ENCODE peak calls at places on chromosome 6, in seven cellular contexts. X, B, K, I, U, F and C are unnamed samples.

GRCh38 chr6:148935705-148936306 is 189.0 kb downstream of the UST start:
- DNase-seq in X (no peak), B (no peak), K (no peak), I (no peak), U (no peak), F (no peak), C (no peak)

GRCh38 chr6:120871416-120872261 is 462.6 kb downstream of the TBC1D32 start:
- DNase-seq in X (peak), B (no peak), K (no peak), I (no peak), U (no peak), F (no peak), C (no peak)

GRCh38 chr6:30722280-30723112 is 2.3 kb downstream of the TUBB start:
- DNase-seq in X (peak), B (peak), K (peak), I (peak), U (no peak), F (peak), C (no peak)

GRCh38 chr6:20001286-20001685 is 164.1 kb downstream of the ID4 start:
- DNase-seq in X (no peak), B (no peak), K (no peak), I (no peak), U (no peak), F (no peak), C (no peak)

GRCh38 chr6:121884621-121885020 is 449.2 kb downstream of the GJA1 start:
- DNase-seq in X (no peak), B (no peak), K (no peak), I (no peak), U (no peak), F (no peak), C (no peak)

GRCh38 chr6:2108700-2109306 is 136.6 kb downstream of the GMDS start:
- DNase-seq in X (no peak), B (no peak), K (no peak), I (no peak), U (no peak), F (peak), C (no peak)

GRCh38 chr6:85482206-85483040 is 32.5 kb downstream of the NT5E start:
- DNase-seq in X (no peak), B (no peak), K (no peak), I (no peak), U (no peak), F (no peak), C (no peak)

GRCh38 chr6:12203001-12203400 is 87.2 kb upstream of the EDN1 start:
- DNase-seq in X (no peak), B (no peak), K (no peak), I (no peak), U (no peak), F (peak), C (no peak)

GRCh38 chr6:100268326-100268725 is 196.4 kb downstream of the SIM1 start:
- DNase-seq in X (no peak), B (no peak), K (no peak), I (no peak), U (no peak), F (no peak), C (no peak)

GRCh38 chr6:7307533-7307932 is 5.5 kb downstream of the SSR1 start:
- DNase-seq in X (no peak), B (no peak), K (no peak), I (no peak), U (no peak), F (no peak), C (no peak)

GRCh38 chr6:34145161-34146020 is 496 bp downstream of the GRM4 start:
- DNase-seq in X (peak), B (peak), K (peak), I (no peak), U (no peak), F (no peak), C (no peak)

GRCh38 chr6:78492351-78493010 is 374.9 kb upstream of the IRAK1BP1 start:
- DNase-seq in X (no peak), B (no peak), K (no peak), I (no peak), U (no peak), F (no peak), C (no peak)

GRCh38 chr6:8243462-8243861 is 141.1 kb upstream of the EEF1E1 start:
- DNase-seq in X (no peak), B (no peak), K (no peak), I (no peak), U (no peak), F (no peak), C (no peak)

GRCh38 chr6:127092486-127092885 is 26.0 kb upstream of the RSPO3 start:
- DNase-seq in X (no peak), B (no peak), K (no peak), I (no peak), U (no peak), F (no peak), C (no peak)

GRCh38 chr6:5752282-5752681 is 254.4 kb downstream of the NRN1 start:
- DNase-seq in X (no peak), B (peak), K (no peak), I (no peak), U (no peak), F (no peak), C (no peak)

GRCh38 chr6:25413506-25413905 is 134.3 kb downstream of the CARMIL1 start:
- DNase-seq in X (no peak), B (no peak), K (no peak), I (no peak), U (no peak), F (no peak), C (no peak)

GRCh38 chr6:163243691-163244505 is 170.6 kb upstream of the QKI start:
- DNase-seq in X (no peak), B (no peak), K (no peak), I (no peak), U (no peak), F (no peak), C (no peak)

GRCh38 chr6:149093643-149094042 is 223.9 kb upstream of the TAB2 start:
- DNase-seq in X (no peak), B (no peak), K (no peak), I (no peak), U (no peak), F (no peak), C (no peak)

GRCh38 chr6:64217721-64218603 is 582.4 kb downstream of the PHF3 start:
- DNase-seq in X (no peak), B (no peak), K (no peak), I (no peak), U (peak), F (no peak), C (no peak)

GRCh38 chr6:122043421-122043820 is 356.0 kb upstream of the HSF2 start:
- DNase-seq in X (no peak), B (no peak), K (no peak), I (no peak), U (no peak), F (no peak), C (no peak)

GRCh38 chr6:53197553-53197952 is 48.9 kb upstream of the GCM1 start:
- DNase-seq in X (no peak), B (no peak), K (no peak), I (no peak), U (no peak), F (no peak), C (no peak)

GRCh38 chr6:133983099-133983939 is 30.3 kb downstream of the TBPL1 start:
- DNase-seq in X (no peak), B (peak), K (no peak), I (no peak), U (no peak), F (peak), C (no peak)

GRCh38 chr6:32627249-32627648 is 10.0 kb upstream of the HLA-DQA1 start:
- DNase-seq in X (no peak), B (no peak), K (no peak), I (no peak), U (no peak), F (no peak), C (no peak)

GRCh38 chr6:38799529-38800184 is 84.5 kb downstream of the DNAH8 start:
- DNase-seq in X (no peak), B (no peak), K (no peak), I (no peak), U (no peak), F (no peak), C (no peak)

GRCh38 chr6:123338394-123338793 is 298.4 kb downstream of the TRDN start:
- DNase-seq in X (no peak), B (no peak), K (no peak), I (no peak), U (no peak), F (no peak), C (no peak)

GRCh38 chr6:121951077-121951476 is 448.4 kb upstream of the HSF2 start:
- DNase-seq in X (no peak), B (no peak), K (no peak), I (no peak), U (no peak), F (no peak), C (no peak)

GRCh38 chr6:91565207-91565606 is 978.3 kb upstream of the MAP3K7 start:
- DNase-seq in X (no peak), B (no peak), K (no peak), I (no peak), U (no peak), F (no peak), C (no peak)

GRCh38 chr6:97586344-97586743 is 303.3 kb upstream of the MMS22L start:
- DNase-seq in X (peak), B (no peak), K (no peak), I (no peak), U (no peak), F (peak), C (no peak)
- TF ChIP-seq TAF1 in X (no peak), B (no peak), K (no peak), I (no peak), U (no peak), F (no peak), C (no peak)

DNA sequence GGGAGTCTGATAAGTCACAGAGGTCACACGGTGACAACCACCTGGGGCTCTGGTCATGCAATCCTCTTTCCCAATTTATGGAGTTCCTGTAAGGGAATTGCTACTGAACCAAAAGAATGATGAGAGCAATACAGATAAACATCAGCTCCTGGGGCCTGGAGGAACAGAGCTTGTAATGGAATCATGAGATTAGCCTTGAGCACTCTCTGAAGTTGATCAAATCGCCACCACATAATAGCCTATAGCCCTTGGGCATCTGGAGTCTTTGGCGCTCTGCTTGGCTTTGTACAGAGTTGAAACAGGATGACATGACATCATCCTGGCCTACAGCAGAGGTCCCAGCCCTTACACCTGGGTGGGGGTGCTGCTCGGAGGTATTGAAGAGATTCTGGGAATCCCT is 154.3 kb upstream of the DTNBP1 start:
- DNase-seq in X (peak), B (no peak), K (no peak), I (no peak), U (no peak), F (no peak), C (no peak)
- TF ChIP-seq TAF1 in X (no peak), B (no peak), K (no peak), I (no peak), U (no peak), F (no peak), C (no peak)

DNA sequence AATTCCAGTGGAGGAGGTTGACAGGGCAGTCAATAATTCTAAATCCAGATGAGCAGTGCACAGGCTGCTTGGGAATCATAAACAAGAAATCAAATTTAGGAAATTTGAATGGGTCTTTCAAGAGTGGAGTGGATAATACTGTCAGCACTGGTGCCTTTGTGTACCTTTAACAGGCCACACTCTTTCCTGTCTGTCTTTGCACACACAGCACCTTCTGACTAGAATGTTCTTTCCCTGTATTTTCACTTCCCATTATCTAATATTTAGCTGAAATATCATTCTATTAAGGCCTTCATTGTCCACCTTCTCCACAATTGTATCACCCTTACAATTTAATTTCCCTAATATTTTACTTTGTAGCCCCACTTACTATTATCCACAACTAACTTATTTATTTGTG is 253.1 kb downstream of the GRM1 start:
- DNase-seq in X (no peak), B (no peak), K (no peak), I (no peak), U (no peak), F (no peak), C (no peak)
- TF ChIP-seq TAF1 in X (no peak), B (no peak), K (no peak), I (no peak), U (no peak), F (no peak), C (no peak)

DNA sequence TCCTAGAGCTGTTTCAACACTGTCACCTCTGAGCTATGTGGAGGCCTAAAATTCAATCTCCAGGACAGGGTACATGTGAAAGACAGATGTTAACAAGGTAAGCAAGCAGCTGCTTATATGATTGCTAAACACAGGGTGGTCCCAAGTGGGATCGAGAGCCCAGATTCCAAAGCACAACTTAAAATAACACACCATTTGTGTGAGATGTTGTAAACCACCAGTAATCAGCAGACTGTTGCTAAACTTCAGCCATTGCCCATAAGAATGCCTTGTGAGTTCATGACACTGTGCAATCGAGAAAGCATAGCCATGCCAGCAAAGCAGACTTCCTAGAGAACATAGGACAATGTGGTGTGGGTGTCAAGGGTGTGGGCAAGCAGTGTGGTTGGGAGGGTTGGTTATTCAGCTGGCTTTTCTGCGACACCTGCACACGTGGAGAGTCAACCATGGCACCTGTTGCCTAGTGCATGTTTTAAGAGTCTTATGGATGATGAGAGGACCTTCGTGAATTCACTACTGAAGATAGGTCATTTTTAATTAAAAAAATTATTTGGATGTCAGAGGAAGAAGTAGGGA is 16.1 kb upstream of the CALHM6 start:
- DNase-seq in X (no peak), B (no peak), K (no peak), I (no peak), U (no peak), F (no peak), C (no peak)
- TF ChIP-seq TAF1 in X (no peak), B (no peak), K (no peak), I (no peak), U (no peak), F (no peak), C (no peak)

GRCh38 chr6:106461084-106461483 is 100.6 kb downstream of the CRYBG1 start:
- DNase-seq in X (no peak), B (no peak), K (no peak), I (no peak), U (no peak), F (no peak), C (no peak)
- TF ChIP-seq TAF1 in X (no peak), B (no peak), K (no peak), I (no peak), U (no peak), F (no peak), C (no peak)

DNA sequence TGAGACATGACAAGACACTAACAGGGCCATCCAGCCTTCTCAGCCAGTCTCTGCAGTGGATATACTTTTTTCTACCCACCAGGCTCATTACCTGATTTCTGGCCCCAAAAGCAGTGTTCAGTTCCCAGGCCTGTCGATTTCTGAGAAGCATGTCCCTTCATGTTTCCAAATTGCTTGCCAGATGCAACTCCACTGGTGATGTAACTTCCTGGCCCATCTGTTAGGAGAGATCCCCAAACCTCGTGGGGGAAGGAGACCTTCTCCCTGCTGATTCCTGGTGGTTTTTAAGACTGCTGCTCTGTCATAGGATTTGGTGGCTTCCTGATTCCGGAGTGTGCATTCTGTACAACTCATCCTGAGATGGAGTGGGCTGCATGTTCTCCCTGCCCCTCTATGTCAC is 31.6 kb upstream of the MRPS10 start:
- DNase-seq in X (no peak), B (no peak), K (no peak), I (no peak), U (no peak), F (no peak), C (no peak)
- TF ChIP-seq TAF1 in X (no peak), B (no peak), K (no peak), I (no peak), U (no peak), F (no peak), C (no peak)